ENCODE peak calls at places on chromosome 21, in six cellular contexts. One of them, this sample, is unnamed.

GRCh38 chr21:35509004-35509704 is 460.1 kb upstream of the RUNX1 start:
- DNase-seq in GM12892: no peak
- DNase-seq in K562: no peak
- DNase-seq in H1: no peak
- DNase-seq in HepG2: no peak
- DNase-seq in GM12878: no peak
- DNase-seq in this sample: no peak

GRCh38 chr21:14480601-14481000 is 65.5 kb downstream of the SAMSN1 start:
- DNase-seq in GM12892: no peak
- DNase-seq in K562: no peak
- DNase-seq in H1: no peak
- DNase-seq in HepG2: no peak
- DNase-seq in GM12878: no peak
- DNase-seq in this sample: no peak

GRCh38 chr21:23887709-23888303 is 1719.5 kb downstream of the MRPL39 start:
- DNase-seq in GM12892: no peak
- DNase-seq in K562: no peak
- DNase-seq in H1: no peak
- DNase-seq in HepG2: no peak
- DNase-seq in GM12878: no peak
- DNase-seq in this sample: no peak

GRCh38 chr21:22575165-22575584 is 1577.0 kb downstream of the NCAM2 start:
- DNase-seq in GM12892: no peak
- DNase-seq in K562: peak
- DNase-seq in H1: peak
- DNase-seq in HepG2: no peak
- DNase-seq in GM12878: no peak
- DNase-seq in this sample: no peak

GRCh38 chr21:36004441-36004840 is 55.9 kb downstream of the SETD4 start:
- DNase-seq in GM12892: no peak
- DNase-seq in K562: peak
- DNase-seq in H1: no peak
- DNase-seq in HepG2: no peak
- DNase-seq in GM12878: peak
- DNase-seq in this sample: no peak

GRCh38 chr21:35511298-35512162 is 462.4 kb upstream of the RUNX1 start:
- DNase-seq in GM12892: no peak
- DNase-seq in K562: no peak
- DNase-seq in H1: no peak
- DNase-seq in HepG2: no peak
- DNase-seq in GM12878: no peak
- DNase-seq in this sample: no peak

GRCh38 chr21:19874521-19874920 is 1123.7 kb upstream of the NCAM2 start:
- DNase-seq in GM12892: no peak
- DNase-seq in K562: no peak
- DNase-seq in H1: no peak
- DNase-seq in HepG2: no peak
- DNase-seq in GM12878: no peak
- DNase-seq in this sample: no peak

GRCh38 chr21:31914472-31914871 is 41.7 kb downstream of the HUNK start:
- DNase-seq in GM12892: no peak
- DNase-seq in K562: no peak
- DNase-seq in H1: no peak
- DNase-seq in HepG2: no peak
- DNase-seq in GM12878: no peak
- DNase-seq in this sample: no peak

GRCh38 chr21:16040601-16041000 is 310.8 kb downstream of the USP25 start:
- DNase-seq in GM12892: no peak
- DNase-seq in K562: no peak
- DNase-seq in H1: no peak
- DNase-seq in HepG2: peak
- DNase-seq in GM12878: no peak
- DNase-seq in this sample: no peak

GRCh38 chr21:27104749-27105439 is 138.0 kb upstream of the ADAMTS5 start:
- DNase-seq in GM12892: no peak
- DNase-seq in K562: no peak
- DNase-seq in H1: no peak
- DNase-seq in HepG2: no peak
- DNase-seq in GM12878: no peak
- DNase-seq in this sample: no peak

GRCh38 chr21:15771311-15771710 is 41.5 kb downstream of the USP25 start:
- DNase-seq in GM12892: no peak
- DNase-seq in K562: no peak
- DNase-seq in H1: no peak
- DNase-seq in HepG2: no peak
- DNase-seq in GM12878: no peak
- DNase-seq in this sample: no peak

GRCh38 chr21:31354604-31355443 is 10.8 kb upstream of the TIAM1 start:
- DNase-seq in GM12892: no peak
- DNase-seq in K562: no peak
- DNase-seq in H1: no peak
- DNase-seq in HepG2: no peak
- DNase-seq in GM12878: peak
- DNase-seq in this sample: no peak

DNA sequence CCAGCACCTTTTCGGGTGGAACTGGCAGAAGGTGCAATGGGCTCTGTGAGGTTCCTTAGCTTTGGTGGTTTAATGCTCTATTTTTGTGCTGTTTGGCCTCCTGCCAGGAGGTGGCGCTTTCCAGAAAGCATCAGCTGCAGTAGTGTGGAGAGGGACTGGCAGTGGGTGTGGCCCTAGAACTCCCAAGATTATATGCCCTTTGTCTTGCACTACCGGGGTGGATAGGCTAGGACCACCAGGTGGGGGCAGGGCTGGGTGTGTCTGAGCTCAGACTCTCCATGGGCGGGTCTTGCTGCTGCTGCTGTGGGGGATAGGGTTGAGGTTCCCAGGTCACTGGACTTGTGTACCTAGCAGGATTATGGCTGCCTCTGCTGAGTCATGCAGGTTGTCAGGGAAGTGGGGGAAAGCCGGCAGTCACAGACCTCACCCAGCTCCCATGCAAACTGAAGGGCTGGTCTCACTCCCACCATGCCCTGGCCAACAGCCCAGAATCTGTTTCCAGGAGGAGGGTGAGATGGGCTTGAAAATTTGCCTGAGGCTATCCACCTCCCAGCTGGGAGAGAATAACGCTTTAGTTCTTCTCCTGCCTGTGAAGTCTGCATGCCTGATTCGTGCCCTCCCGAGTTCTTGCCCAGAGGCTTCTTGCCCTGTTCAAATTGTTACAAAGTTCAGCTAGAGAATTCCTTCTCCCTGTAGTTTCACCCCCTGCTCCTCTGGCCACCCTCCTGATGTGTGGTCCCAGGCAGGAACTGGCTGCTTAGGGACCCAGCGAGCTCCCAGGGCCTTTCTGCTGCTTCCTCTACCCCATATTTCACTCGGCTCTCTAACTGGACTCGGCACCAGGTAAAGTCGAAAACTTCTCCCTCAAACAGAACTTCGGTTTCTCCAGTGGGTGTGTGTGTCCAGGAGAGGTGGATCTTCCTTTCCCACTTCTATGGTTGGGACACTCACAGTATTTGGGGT is 76.5 kb upstream of the BTG3 start:
- DNase-seq in GM12892: no peak
- DNase-seq in K562: peak
- DNase-seq in H1: no peak
- DNase-seq in HepG2: peak
- DNase-seq in GM12878: no peak
- DNase-seq in this sample: no peak
- TF ChIP-seq TAF1 in GM12892: no peak
- TF ChIP-seq TAF1 in K562: no peak
- TF ChIP-seq TAF1 in H1: no peak
- TF ChIP-seq TAF1 in HepG2: no peak
- TF ChIP-seq TAF1 in GM12878: no peak
- TF ChIP-seq TAF1 in this sample: no peak

GRCh38 chr21:41970099-41970391 is 16.2 kb upstream of the C2CD2 start:
- DNase-seq in GM12892: no peak
- DNase-seq in K562: no peak
- DNase-seq in H1: no peak
- DNase-seq in HepG2: no peak
- DNase-seq in GM12878: no peak
- DNase-seq in this sample: no peak
- TF ChIP-seq POLR2A in GM12892: no peak
- TF ChIP-seq POLR2A in K562: no peak
- TF ChIP-seq POLR2A in H1: no peak
- TF ChIP-seq POLR2A in HepG2: no peak
- TF ChIP-seq POLR2A in GM12878: no peak
- TF ChIP-seq POLR2A in this sample: no peak

DNA sequence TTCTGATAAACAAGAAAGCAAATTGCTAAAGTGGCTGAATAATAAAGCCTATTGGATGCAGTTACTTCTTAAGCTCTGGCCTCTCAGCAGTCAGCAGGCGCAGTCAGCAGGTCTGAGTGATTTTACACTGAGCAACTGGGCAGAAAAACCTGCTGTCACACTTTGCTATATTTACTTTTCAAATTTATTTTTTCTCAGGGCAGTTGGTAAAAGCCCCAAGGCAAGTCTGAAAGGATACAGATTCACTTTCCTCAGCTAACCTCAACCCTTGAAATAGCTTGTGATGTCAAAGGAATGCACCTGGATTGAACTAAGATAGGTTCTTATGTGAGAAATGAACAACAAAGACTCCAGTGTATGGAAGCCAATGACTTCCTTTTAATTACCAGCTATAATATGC is 34.0 kb downstream of the ATP5PF start:
- DNase-seq in GM12892: no peak
- DNase-seq in K562: no peak
- DNase-seq in H1: no peak
- DNase-seq in HepG2: no peak
- DNase-seq in GM12878: no peak
- DNase-seq in this sample: no peak
- TF ChIP-seq TAF1 in GM12892: no peak
- TF ChIP-seq TAF1 in K562: no peak
- TF ChIP-seq TAF1 in H1: no peak
- TF ChIP-seq TAF1 in HepG2: no peak
- TF ChIP-seq TAF1 in GM12878: no peak
- TF ChIP-seq TAF1 in this sample: no peak

GRCh38 chr21:39209334-39209688 is 26.1 kb upstream of the PSMG1 start:
- DNase-seq in GM12892: no peak
- DNase-seq in K562: no peak
- DNase-seq in H1: no peak
- DNase-seq in HepG2: no peak
- DNase-seq in GM12878: no peak
- DNase-seq in this sample: no peak

GRCh38 chr21:39204134-39204533 is 20.9 kb upstream of the PSMG1 start:
- DNase-seq in GM12892: no peak
- DNase-seq in K562: peak
- DNase-seq in H1: no peak
- DNase-seq in HepG2: no peak
- DNase-seq in GM12878: no peak
- DNase-seq in this sample: no peak

DNA sequence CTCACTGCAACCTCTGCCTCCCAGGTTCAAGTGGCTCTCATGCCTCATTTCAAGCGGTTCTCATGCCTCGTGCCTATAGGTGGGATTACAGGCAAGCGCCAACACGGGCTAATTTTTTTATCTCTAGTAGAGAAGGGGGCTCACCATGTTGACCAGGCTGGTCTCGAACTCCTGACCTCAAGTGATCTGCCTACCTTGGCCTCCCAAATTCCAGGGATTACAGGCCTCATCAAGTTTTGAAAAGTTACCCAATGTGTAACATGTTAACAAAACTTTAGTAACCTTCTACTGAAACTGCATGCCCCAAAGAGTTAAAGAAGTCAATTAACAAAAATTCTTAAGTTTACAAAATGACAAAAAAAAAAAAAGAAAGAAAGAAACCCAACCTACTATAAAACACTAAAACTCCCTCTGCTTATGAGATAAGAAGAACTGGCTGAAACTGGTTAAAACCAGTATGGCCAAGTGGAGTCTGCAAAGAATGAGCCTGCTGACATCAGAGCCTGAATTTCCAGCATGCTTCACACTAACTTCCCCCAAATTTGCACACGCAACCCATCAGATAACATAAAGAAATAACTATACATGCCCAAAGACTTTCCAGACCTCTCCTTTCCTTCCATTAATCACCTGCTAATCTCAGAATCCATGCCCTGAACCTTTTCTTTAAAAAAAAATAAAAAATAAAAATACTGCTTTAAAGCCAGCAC is 25.5 kb upstream of the PSMG1 start:
- DNase-seq in GM12892: no peak
- DNase-seq in K562: peak
- DNase-seq in H1: no peak
- DNase-seq in HepG2: no peak
- DNase-seq in GM12878: no peak
- DNase-seq in this sample: no peak
- TF ChIP-seq POLR2A in GM12892: no peak
- TF ChIP-seq POLR2A in K562: no peak
- TF ChIP-seq POLR2A in H1: no peak
- TF ChIP-seq POLR2A in HepG2: no peak
- TF ChIP-seq POLR2A in GM12878: no peak
- TF ChIP-seq POLR2A in this sample: no peak

GRCh38 chr21:45386728-45387371 is 18.1 kb upstream of the COL18A1 start:
- DNase-seq in GM12892: no peak
- DNase-seq in K562: no peak
- DNase-seq in H1: no peak
- DNase-seq in HepG2: no peak
- DNase-seq in GM12878: no peak
- DNase-seq in this sample: no peak
- TF ChIP-seq TAF1 in GM12892: no peak
- TF ChIP-seq TAF1 in K562: no peak
- TF ChIP-seq TAF1 in H1: no peak
- TF ChIP-seq TAF1 in HepG2: no peak
- TF ChIP-seq TAF1 in GM12878: no peak
- TF ChIP-seq TAF1 in this sample: no peak

GRCh38 chr21:33380483-33380998 is 22.7 kb upstream of the IFNGR2 start:
- DNase-seq in GM12892: peak
- DNase-seq in K562: peak
- DNase-seq in H1: peak
- DNase-seq in HepG2: peak
- DNase-seq in GM12878: peak
- DNase-seq in this sample: no peak
- TF ChIP-seq POLR2A in GM12892: peak
- TF ChIP-seq POLR2A in K562: no peak
- TF ChIP-seq POLR2A in H1: no peak
- TF ChIP-seq POLR2A in HepG2: no peak
- TF ChIP-seq POLR2A in GM12878: peak
- TF ChIP-seq POLR2A in this sample: peak